ENCODE peak calls at places on chromosomes 11 and 22, in five cellular contexts. I is activated CD4-positive, CD25-positive, alpha-beta regulatory T cell treated with anti-CD3 and anti-CD28 coated beads, Interleukin-2, amount 50 U/mL, for 16 hours; H is stimulated activated CD4-positive, alpha-beta T cell treated with anti-CD3 and anti-CD28 coated beads, Interleukin-2, amount 100 ng/mL, for 4 hours; W is occipital lobe; Z is activated CD4-positive, alpha-beta T cell treated with anti-CD3 and anti-CD28 coated beads, Interleukin-2, amount 50 U/mL, for 24 hours. X is an unnamed sample.
A peak's percentile ranks its signal among the peaks of the same experiment; 100 is the strongest.

GRCh38 chr22:50568626-50569025 is 5.9 kb upstream of the SYCE3 start:
- DNase-seq in I (no peak), H (no peak), W (no peak), Z (no peak), X (no peak)

GRCh38 chr11:110759972-110760381 is 47.7 kb upstream of the ARHGAP20 start:
- DNase-seq in I (no peak), H (no peak), W (no peak), Z (no peak), X (no peak)

GRCh38 chr22:32606181-32606580 is 131.6 kb downstream of the FBXO7 start:
- DNase-seq in I (no peak), H (no peak), W (no peak), Z (no peak), X (no peak)

GRCh38 chr11:77789731-77790476 is 30.6 kb downstream of the RSF1 start:
- DNase-seq in I (no peak), H (no peak), W (no peak), Z (no peak), X (no peak)

GRCh38 chr22:19765477-19766234 is 5.1 kb downstream of the TBX1 start:
- DNase-seq in I (no peak), H (no peak), W (no peak), Z (no peak), X (no peak)

GRCh38 chr11:45073575-45074225 is 72.7 kb upstream of the PRDM11 start:
- DNase-seq in I (no peak), H (no peak), W (no peak), Z (no peak), X (no peak)

GRCh38 chr11:37511425-37511933 is 913.4 kb upstream of the RAG2 start:
- DNase-seq in I (no peak), H (no peak), W (no peak), Z (no peak), X (no peak)

GRCh38 chr11:64356498-64357411 is 2.2 kb upstream of the RPS6KA4 start:
- DNase-seq in I (no peak), H (no peak), W (no peak), Z (no peak), X (peak; percentile 62)

GRCh38 chr22:27776410-27776958 is 25.1 kb downstream of the MN1 start:
- DNase-seq in I (no peak), H (no peak), W (no peak), Z (no peak), X (no peak)

X was measured in D721Med.